ENCODE peak calls at places on chromosome 17, in eight cellular contexts. V is T-cell; T is ovary; H is osteocyte; G is MV-4-11; I is hepatocyte; R is naive thymus-derived CD4-positive, alpha-beta T cell; E is kidney tubule cell. X is an unnamed sample.
A peak's percentile ranks its signal among the peaks of the same experiment; 100 is the strongest.

GRCh38 chr17:48002208-48002919 is 31.5 kb downstream of the CDK5RAP3 start:
- DNase-seq in V (no peak), T (no peak), H (no peak), G (peak; percentile 95), I (peak; percentile 56), R (no peak), E (peak; percentile 95), X (no peak)

GRCh38 chr17:31740611-31741082 is 118.4 kb downstream of the COPRS start:
- DNase-seq in V (no peak), T (no peak), H (no peak), G (no peak), I (peak; percentile 49), R (no peak), E (peak; percentile 13), X (no peak)

GRCh38 chr17:413706-414440 is 61.3 kb upstream of the RPH3AL start:
- DNase-seq in V (no peak), T (no peak), H (no peak), G (peak; percentile 51), I (no peak), R (peak; percentile 33), E (no peak), X (no peak)

GRCh38 chr17:333626-334396 is 18.8 kb downstream of the RPH3AL start:
- DNase-seq in V (no peak), T (peak; percentile 96), H (no peak), G (no peak), I (peak; percentile 52), R (peak; percentile 34), E (peak; percentile 31), X (no peak)

GRCh38 chr17:40190197-40191021 is 13.1 kb downstream of the RAPGEFL1 start:
- DNase-seq in V (no peak), T (no peak), H (no peak), G (no peak), I (no peak), R (peak; percentile 44), E (peak; percentile 19), X (no peak)

GRCh38 chr17:75241502-75241901 is 19.9 kb downstream of the GGA3 start:
- DNase-seq in V (no peak), T (no peak), H (no peak), G (no peak), I (no peak), R (no peak), E (no peak), X (no peak)

GRCh38 chr17:76568771-76569170 is 16.9 kb downstream of the ST6GALNAC2 start:
- DNase-seq in V (no peak), T (no peak), H (no peak), G (no peak), I (no peak), R (no peak), E (no peak), X (no peak)

GRCh38 chr17:78364436-78365281 is 4.8 kb upstream of the SOCS3 start:
- DNase-seq in V (no peak), T (no peak), H (no peak), G (peak; percentile 74), I (no peak), R (no peak), E (no peak), X (no peak)

GRCh38 chr17:30229012-30229411 is 6.5 kb downstream of the SLC6A4 start:
- DNase-seq in V (no peak), T (no peak), H (no peak), G (no peak), I (no peak), R (no peak), E (no peak), X (no peak)

GRCh38 chr17:40646791-40647548 is 648 bp downstream of the SMARCE1 start:
- DNase-seq in V (peak; percentile 29), T (no peak), H (no peak), G (peak; percentile 28), I (peak; percentile 43), R (no peak), E (peak; percentile 6), X (no peak)

GRCh38 chr17:8964801-8965393 is 610 bp downstream of the PIK3R5 start:
- DNase-seq in V (no peak), T (no peak), H (peak; percentile 81), G (peak; percentile 39), I (no peak), R (peak; percentile 53), E (no peak), X (no peak)

GRCh38 chr17:4965311-4965986 is 2.2 kb downstream of the SPAG7 start:
- DNase-seq in V (no peak), T (no peak), H (no peak), G (no peak), I (no peak), R (no peak), E (no peak), X (no peak)

GRCh38 chr17:69711504-69711903 is 297.0 kb downstream of the MAP2K6 start:
- DNase-seq in V (no peak), T (no peak), H (no peak), G (no peak), I (no peak), R (no peak), E (no peak), X (no peak)

GRCh38 chr17:12600349-12600748 is 65.3 kb upstream of the MYOCD start:
- DNase-seq in V (no peak), T (no peak), H (no peak), G (no peak), I (no peak), R (no peak), E (no peak), X (no peak)

GRCh38 chr17:61587807-61588660 is 3.0 kb downstream of the NACA2 start:
- DNase-seq in V (no peak), T (no peak), H (no peak), G (no peak), I (no peak), R (no peak), E (no peak), X (no peak)

GRCh38 chr17:79950306-79950705 is 85.4 kb downstream of the TBC1D16 start:
- DNase-seq in V (no peak), T (peak; percentile 44), H (no peak), G (no peak), I (peak; percentile 66), R (no peak), E (no peak), X (peak; percentile 49)

GRCh38 chr17:65530158-65530984 is 31.1 kb downstream of the AXIN2 start:
- DNase-seq in V (no peak), T (no peak), H (no peak), G (no peak), I (no peak), R (no peak), E (no peak), X (no peak)

GRCh38 chr17:45342871-45343526 is 26.2 kb upstream of the MAP3K14 start:
- DNase-seq in V (no peak), T (peak; percentile 7), H (no peak), G (no peak), I (no peak), R (no peak), E (no peak), X (no peak)

GRCh38 chr17:40542562-40543411 is 22.5 kb downstream of the CCR7 start:
- DNase-seq in V (no peak), T (peak; percentile 95), H (peak; percentile 93), G (peak; percentile 71), I (peak; percentile 86), R (no peak), E (no peak), X (peak; percentile 60)

GRCh38 chr17:75476274-75476673 is 19.8 kb downstream of the TMEM94 start:
- DNase-seq in V (no peak), T (peak; percentile 62), H (no peak), G (no peak), I (no peak), R (no peak), E (peak; percentile 44), X (no peak)

GRCh38 chr17:81608082-81608481 is 28.8 kb downstream of the NPLOC4 start:
- DNase-seq in V (no peak), T (no peak), H (no peak), G (no peak), I (no peak), R (no peak), E (no peak), X (no peak)

GRCh38 chr17:66986659-66987058 is 22.2 kb downstream of the CACNG4 start:
- DNase-seq in V (no peak), T (no peak), H (no peak), G (no peak), I (no peak), R (no peak), E (no peak), X (no peak)

GRCh38 chr17:67546578-67547527 is 169.8 kb downstream of the PITPNC1 start:
- DNase-seq in V (no peak), T (peak; percentile 77), H (no peak), G (peak; percentile 78), I (peak; percentile 51), R (no peak), E (peak; percentile 36), X (no peak)

X was measured in breast epithelium.